ENCODE peak calls at places on chromosomes 3 and 15, in six cellular contexts. X is mesendoderm, E is H9, T is mesenchymal stem cell, K is IMR-90, G is H1. Q is an unnamed sample.

GRCh38 chr3:121970047-121970446 is 52.0 kb downstream of the ILDR1 start:
- DNase-seq in X (no peak), E (no peak), T (peak; percentile 1), K (peak; percentile 1), G (no peak), Q (no peak)

GRCh38 chr3:196686436-196686835 is 25.6 kb downstream of the CEP19 start:
- DNase-seq in X (no peak), E (no peak), T (no peak), K (no peak), G (no peak), Q (no peak)

GRCh38 chr15:67030036-67030762 is 35.2 kb upstream of the SMAD3 start:
- DNase-seq in X (peak; percentile 77), E (peak; percentile 86), T (peak; percentile 43), K (no peak), G (peak; percentile 85), Q (peak; percentile 76)

GRCh38 chr3:183131735-183132134 is 30.8 kb downstream of the LAMP3 start:
- DNase-seq in X (no peak), E (no peak), T (no peak), K (peak; percentile 73), G (no peak), Q (no peak)

GRCh38 chr3:159538507-159538906 is 450.1 kb upstream of the IL12A start:
- DNase-seq in X (no peak), E (no peak), T (no peak), K (no peak), G (no peak), Q (no peak)

GRCh38 chr15:49946681-49947080 is 172.4 kb downstream of the ATP8B4 start:
- DNase-seq in X (no peak), E (no peak), T (no peak), K (no peak), G (no peak), Q (no peak)

GRCh38 chr3:174439621-174440349 is 419.3 kb upstream of the NAALADL2 start:
- DNase-seq in X (peak; percentile 13), E (no peak), T (peak; percentile 96), K (peak; percentile 98), G (no peak), Q (no peak)

GRCh38 chr15:56524915-56525314 is 60.0 kb upstream of the MNS1 start:
- DNase-seq in X (no peak), E (no peak), T (peak; percentile 24), K (peak; percentile 58), G (no peak), Q (no peak)

GRCh38 chr3:65568497-65568896 is 470.2 kb downstream of the MAGI1 start:
- DNase-seq in X (no peak), E (no peak), T (no peak), K (no peak), G (no peak), Q (no peak)

GRCh38 chr3:25532763-25533162 is 104.7 kb downstream of the RARB start:
- DNase-seq in X (peak; percentile 58), E (peak; percentile 53), T (no peak), K (peak; percentile 33), G (peak; percentile 72), Q (no peak)

GRCh38 chr15:66359740-66360139 is 3.3 kb upstream of the TIPIN start:
- DNase-seq in X (no peak), E (no peak), T (no peak), K (no peak), G (no peak), Q (no peak)

GRCh38 chr15:97504031-97504430 is 456.5 kb upstream of the ARRDC4 start:
- DNase-seq in X (peak; percentile 44), E (no peak), T (peak; percentile 92), K (peak; percentile 0), G (no peak), Q (no peak)

GRCh38 chr3:190094201-190094718 is 26.4 kb downstream of the P3H2 start:
- DNase-seq in X (no peak), E (no peak), T (peak; percentile 82), K (peak; percentile 63), G (no peak), Q (no peak)

GRCh38 chr3:42043116-42043796 is 47.9 kb upstream of the TRAK1 start:
- DNase-seq in X (peak; percentile 97), E (peak; percentile 92), T (peak; percentile 84), K (peak; percentile 49), G (peak; percentile 71), Q (peak; percentile 91)

DNA sequence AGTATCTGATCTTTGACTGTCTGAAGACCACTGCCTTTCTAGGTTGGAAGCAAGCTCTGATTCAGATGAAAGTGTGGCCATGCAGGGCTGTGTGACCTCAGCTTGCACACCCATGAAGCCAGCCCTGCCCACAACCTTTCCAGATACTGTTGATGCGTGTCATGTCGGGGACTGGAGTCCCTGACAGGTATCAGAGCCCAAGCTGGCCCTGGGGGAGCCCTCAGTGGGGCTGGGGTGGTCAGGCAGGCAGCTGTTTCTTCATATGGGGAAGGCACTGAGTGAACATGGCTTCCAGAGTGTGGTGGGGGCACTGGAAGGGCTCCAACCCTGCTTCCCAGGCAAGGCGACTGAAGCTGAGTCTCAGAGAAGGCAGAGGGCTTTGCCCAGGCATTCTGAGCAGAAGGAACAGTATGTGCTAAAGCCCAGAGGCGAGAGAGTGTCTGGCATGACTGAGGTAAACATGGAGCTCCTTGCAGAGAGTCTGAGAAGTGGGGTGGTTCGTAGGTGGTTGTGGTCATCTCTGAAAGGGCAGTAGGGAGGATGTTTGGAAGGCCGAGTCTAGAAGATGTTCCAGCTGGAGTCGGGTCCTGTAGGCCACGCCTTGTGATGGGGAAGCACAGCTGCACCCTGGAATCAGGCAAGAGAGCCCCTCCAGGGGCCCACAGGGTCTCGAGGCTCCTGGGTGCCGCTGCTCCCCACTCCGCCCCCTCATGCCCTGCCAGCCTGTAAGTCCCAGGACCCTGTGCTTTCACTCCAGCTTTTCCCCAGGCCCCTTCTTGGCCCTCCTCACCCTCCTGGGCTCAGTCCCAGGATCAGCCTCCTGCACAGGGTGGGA is 122.3 kb downstream of the EEFSEC start:
- DNase-seq in X (no peak), E (peak; percentile 18), T (peak; percentile 50), K (peak; percentile 4), G (peak; percentile 41), Q (no peak)
- H3K4ac ChIP-seq in X (no peak overlapping the region), E (no peak overlapping the region), T (peak overlapping the region; percentile 37), K (peak overlapping the region; percentile 85), G (no peak overlapping the region), Q (no peak overlapping the region)

DNA sequence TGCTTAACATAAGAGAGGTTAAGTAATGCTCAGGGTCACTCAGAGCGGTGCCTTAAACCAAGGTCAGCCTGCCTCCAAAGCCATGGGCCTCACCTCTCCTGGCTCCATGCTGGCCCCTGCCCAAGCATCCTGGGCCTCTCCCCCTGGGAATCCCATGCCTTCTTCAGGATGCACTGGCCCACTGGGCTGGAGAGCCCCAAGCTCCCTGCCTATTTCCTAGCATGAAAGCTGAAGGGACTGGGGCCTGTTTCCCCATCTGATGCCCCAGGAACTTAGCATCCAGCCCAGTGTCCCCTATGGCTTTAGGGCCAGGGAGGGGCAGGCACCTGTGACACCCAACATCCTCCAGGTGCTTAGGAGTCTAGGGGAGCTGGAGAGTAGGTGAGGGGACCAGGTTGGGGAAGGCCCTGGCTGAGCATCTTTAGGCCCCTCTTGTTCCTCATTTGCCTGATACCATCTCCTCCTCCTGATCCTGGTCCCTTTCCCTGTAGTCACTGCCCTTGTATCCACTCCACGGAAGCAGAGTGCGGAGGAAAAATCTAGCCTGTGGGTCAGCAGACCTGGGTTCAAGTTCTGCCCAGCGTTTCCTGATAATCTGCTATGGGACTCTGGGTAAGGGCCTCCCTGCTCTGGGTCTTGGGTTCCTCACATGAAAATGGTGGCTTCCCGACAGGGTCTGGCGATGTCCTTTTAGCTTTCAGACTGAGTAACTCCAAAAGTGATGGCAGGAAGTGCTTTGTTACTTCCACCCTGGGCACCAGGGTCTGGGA is 28.6 kb downstream of the EHD4 start:
- DNase-seq in X (no peak), E (no peak), T (no peak), K (no peak), G (no peak), Q (no peak)
- H2BK5ac ChIP-seq in X (no peak overlapping the region), E (no peak overlapping the region), T (peak overlapping the region; percentile 99), K (peak overlapping the region; percentile 97), G (peak overlapping the region; percentile 31), Q (peak overlapping the region; percentile 27)

GRCh38 chr3:24493951-24494615 is 567 bp downstream of the THRB start:
- DNase-seq in X (peak; percentile 60), E (peak; percentile 57), T (peak; percentile 86), K (no peak), G (peak; percentile 70), Q (peak; percentile 18)
- H3K4ac ChIP-seq in X (no peak overlapping the region), E (no peak overlapping the region), T (peak overlapping the region; percentile 93), K (no peak overlapping the region), G (no peak overlapping the region), Q (no peak overlapping the region)

GRCh38 chr3:85572978-85573377 is 614.2 kb downstream of the CADM2 start:
- DNase-seq in X (no peak), E (no peak), T (no peak), K (no peak), G (no peak), Q (no peak)
- H2BK5ac ChIP-seq in X (no peak overlapping the region), E (no peak overlapping the region), T (no peak overlapping the region), K (no peak overlapping the region), G (no peak overlapping the region), Q (no peak overlapping the region)